ENCODE peak calls at places on chromosome 17, in nine cellular contexts. T is HT1080; Z is activated CD8-positive, alpha-beta T cell treated with anti-CD3 and anti-CD28 coated beads, Interleukin-2, amount 10 ng/mL, durations not matched to agents 7 days and 5 days; Q is A549; K is heart left ventricle; B is GM04503; C is cardiac fibroblast; E is memory B cell; G is stimulated activated CD4-positive, alpha-beta T cell treated with anti-CD3 and anti-CD28 coated beads, Interleukin-1b, Interleukin-23, amount 100 ng/mL, for 24 hours. D is an unnamed sample.

GRCh38 chr17:57104461-57105175 is 19.6 kb downstream of the AKAP1 start:
- DNase-seq in T (peak; percentile 61), Z (no peak), Q (no peak), K (no peak), B (peak; percentile 66), C (no peak), E (no peak), G (no peak), D (no peak)

GRCh38 chr17:37787055-37787720 is 42.3 kb upstream of the HNF1B start:
- DNase-seq in T (peak; percentile 31), Z (no peak), Q (peak; percentile 95), K (no peak), B (no peak), C (peak; percentile 42), E (no peak), G (no peak), D (no peak)

GRCh38 chr17:8244768-8245167 is 3.1 kb downstream of the CTC1 start:
- DNase-seq in T (no peak), Z (no peak), Q (no peak), K (no peak), B (no peak), C (no peak), E (no peak), G (no peak), D (no peak)

GRCh38 chr17:17231621-17232302 is 5.2 kb downstream of the FLCN start:
- DNase-seq in T (no peak), Z (no peak), Q (no peak), K (no peak), B (no peak), C (no peak), E (no peak), G (no peak), D (no peak)

GRCh38 chr17:20935740-20936139 is 107.1 kb downstream of the USP22 start:
- DNase-seq in T (peak; percentile 83), Z (no peak), Q (no peak), K (no peak), B (no peak), C (peak; percentile 81), E (no peak), G (no peak), D (peak; percentile 35)

GRCh38 chr17:17661134-17661533 is 20.1 kb upstream of the RAI1 start:
- DNase-seq in T (no peak), Z (no peak), Q (no peak), K (no peak), B (no peak), C (no peak), E (no peak), G (no peak), D (no peak)

GRCh38 chr17:46764709-46765401 is 53.6 kb downstream of the WNT3 start:
- DNase-seq in T (peak; percentile 93), Z (no peak), Q (no peak), K (peak; percentile 75), B (peak; percentile 58), C (peak; percentile 83), E (no peak), G (no peak), D (no peak)

GRCh38 chr17:55312852-55313251 is 48.1 kb downstream of the HLF start:
- DNase-seq in T (no peak), Z (no peak), Q (no peak), K (no peak), B (no peak), C (no peak), E (no peak), G (no peak), D (no peak)

GRCh38 chr17:1495265-1495664 is 2.8 kb upstream of the MYO1C start:
- DNase-seq in T (no peak), Z (no peak), Q (no peak), K (peak; percentile 63), B (no peak), C (peak; percentile 68), E (no peak), G (no peak), D (no peak)

GRCh38 chr17:57142925-57143324 is 57.9 kb downstream of the AKAP1 start:
- DNase-seq in T (no peak), Z (no peak), Q (no peak), K (peak; percentile 32), B (no peak), C (peak; percentile 23), E (no peak), G (no peak), D (no peak)

GRCh38 chr17:79473836-79474204 is 137.0 kb downstream of the RBFOX3 start:
- DNase-seq in T (no peak), Z (no peak), Q (no peak), K (no peak), B (no peak), C (no peak), E (no peak), G (no peak), D (no peak)

GRCh38 chr17:63442549-63443035 is 3.5 kb downstream of the CYB561 start:
- DNase-seq in T (peak; percentile 28), Z (no peak), Q (no peak), K (no peak), B (no peak), C (no peak), E (no peak), G (no peak), D (no peak)

GRCh38 chr17:50501054-50501453 is 7.2 kb upstream of the MYCBPAP start:
- DNase-seq in T (no peak), Z (peak; percentile 47), Q (no peak), K (no peak), B (no peak), C (peak; percentile 43), E (no peak), G (no peak), D (no peak)

GRCh38 chr17:57221366-57222350 is 34.7 kb upstream of the MSI2 start:
- DNase-seq in T (no peak), Z (no peak), Q (no peak), K (no peak), B (no peak), C (no peak), E (no peak), G (no peak), D (no peak)

GRCh38 chr17:283911-284675 is 68.5 kb downstream of the RPH3AL start:
- DNase-seq in T (no peak), Z (no peak), Q (no peak), K (peak; percentile 9), B (no peak), C (no peak), E (no peak), G (no peak), D (no peak)

GRCh38 chr17:6245301-6245810 is 175.2 kb downstream of the WSCD1 start:
- DNase-seq in T (no peak), Z (no peak), Q (no peak), K (no peak), B (no peak), C (no peak), E (no peak), G (no peak), D (no peak)

GRCh38 chr17:77796201-77796860 is 162.2 kb upstream of the TNRC6C start:
- DNase-seq in T (no peak), Z (no peak), Q (no peak), K (no peak), B (no peak), C (peak; percentile 61), E (no peak), G (no peak), D (no peak)

GRCh38 chr17:50056217-50056960 is 479 bp downstream of the ITGA3 start:
- DNase-seq in T (peak; percentile 75), Z (peak; percentile 72), Q (no peak), K (peak; percentile 63), B (no peak), C (peak; percentile 66), E (peak; percentile 60), G (peak; percentile 35), D (no peak)

GRCh38 chr17:78127888-78128615 is 503 bp downstream of the TMC6 start:
- DNase-seq in T (no peak), Z (no peak), Q (peak; percentile 45), K (no peak), B (no peak), C (no peak), E (no peak), G (no peak), D (no peak)

GRCh38 chr17:55661963-55662834 is 60.5 kb downstream of the TMEM100 start:
- DNase-seq in T (no peak), Z (no peak), Q (no peak), K (no peak), B (no peak), C (no peak), E (no peak), G (no peak), D (no peak)

GRCh38 chr17:58703137-58703846 is 10.9 kb downstream of the RAD51C start:
- DNase-seq in T (peak; percentile 24), Z (no peak), Q (no peak), K (no peak), B (no peak), C (peak; percentile 77), E (no peak), G (no peak), D (no peak)

GRCh38 chr17:19651461-19652238 is 3.1 kb downstream of the ALDH3A2 start:
- DNase-seq in T (no peak), Z (no peak), Q (no peak), K (no peak), B (no peak), C (peak; percentile 16), E (no peak), G (no peak), D (no peak)

GRCh38 chr17:67500261-67500660 is 123.2 kb downstream of the PITPNC1 start:
- DNase-seq in T (no peak), Z (no peak), Q (no peak), K (no peak), B (no peak), C (peak; percentile 34), E (no peak), G (no peak), D (no peak)

GRCh38 chr17:76974721-76975120 is 106.5 kb downstream of the MGAT5B start:
- DNase-seq in T (no peak), Z (no peak), Q (no peak), K (no peak), B (no peak), C (no peak), E (no peak), G (no peak), D (no peak)

GRCh38 chr17:69402052-69402451 is 12.4 kb upstream of the MAP2K6 start:
- DNase-seq in T (peak; percentile 54), Z (no peak), Q (no peak), K (no peak), B (no peak), C (no peak), E (no peak), G (no peak), D (no peak)

GRCh38 chr17:75707096-75707720 is 14.1 kb upstream of the ITGB4 start:
- DNase-seq in T (peak; percentile 92), Z (no peak), Q (peak; percentile 90), K (peak; percentile 55), B (no peak), C (peak; percentile 63), E (no peak), G (no peak), D (no peak)

GRCh38 chr17:3529817-3530741 is 27.5 kb downstream of the TRPV3 start:
- DNase-seq in T (no peak), Z (no peak), Q (no peak), K (peak; percentile 32), B (peak; percentile 27), C (peak; percentile 98), E (no peak), G (no peak), D (no peak)

GRCh38 chr17:44916781-44917241 is 1.5 kb upstream of the GFAP start:
- DNase-seq in T (peak; percentile 86), Z (no peak), Q (no peak), K (peak; percentile 73), B (no peak), C (peak; percentile 83), E (no peak), G (no peak), D (no peak)

GRCh38 chr17:9700754-9701476 is 55.6 kb downstream of the USP43 start:
- DNase-seq in T (peak; percentile 24), Z (no peak), Q (no peak), K (no peak), B (no peak), C (no peak), E (no peak), G (no peak), D (no peak)